ENCODE peak calls at places on chromosomes 5 and 9, in five cellular contexts. B is coronary artery, K is HCT116, X is mammary epithelial cell, M is astrocyte of the spinal cord. T is an unnamed sample.

GRCh38 chr5:23506329-23507236 is 826 bp upstream of the PRDM9 start:
- DNase-seq in B (no peak), K (no peak), X (no peak), M (peak), T (no peak)

GRCh38 chr5:124560370-124560769 is 186.1 kb downstream of the ZNF608 start:
- DNase-seq in B (no peak), K (no peak), X (no peak), M (no peak), T (no peak)

GRCh38 chr9:9133526-9133925 is 1333.9 kb upstream of the DMAC1 start:
- DNase-seq in B (no peak), K (no peak), X (no peak), M (no peak), T (no peak)

GRCh38 chr5:149581931-149582768 is 852 bp downstream of the ARHGEF37 start:
- DNase-seq in B (no peak), K (no peak), X (peak), M (peak), T (no peak)

GRCh38 chr5:34020717-34021116 is 12.9 kb upstream of the AMACR start:
- DNase-seq in B (no peak), K (no peak), X (no peak), M (no peak), T (no peak)

GRCh38 chr5:127295454-127295853 is 4.9 kb downstream of the MEGF10 start:
- DNase-seq in B (no peak), K (no peak), X (no peak), M (no peak), T (no peak)

GRCh38 chr9:135504262-135505229 is 4.1 kb downstream of the MRPS2 start:
- DNase-seq in B (no peak), K (peak), X (peak), M (peak), T (peak)

GRCh38 chr9:134556531-134557068 is 85.0 kb upstream of the COL5A1 start:
- DNase-seq in B (peak), K (no peak), X (no peak), M (peak), T (no peak)

GRCh38 chr5:144585716-144586115 is 415.0 kb downstream of the KCTD16 start:
- DNase-seq in B (no peak), K (no peak), X (no peak), M (no peak), T (no peak)

GRCh38 chr5:138790684-138791083 is 37.5 kb downstream of the CTNNA1 start:
- DNase-seq in B (no peak), K (no peak), X (no peak), M (no peak), T (no peak)

GRCh38 chr9:19028835-19029451 is 4.1 kb downstream of the SAXO1 start:
- DNase-seq in B (no peak), K (peak), X (peak), M (peak), T (no peak)

GRCh38 chr9:123081824-123082223 is 48.4 kb downstream of the GPR21 start:
- DNase-seq in B (no peak), K (peak), X (peak), M (peak), T (no peak)

GRCh38 chr9:96048116-96048953 is 172.8 kb downstream of the ERCC6L2 start:
- DNase-seq in B (no peak), K (no peak), X (peak), M (no peak), T (peak)

GRCh38 chr9:14627513-14627912 is 65.7 kb downstream of the ZDHHC21 start:
- DNase-seq in B (no peak), K (no peak), X (no peak), M (no peak), T (no peak)

GRCh38 chr9:133133680-133134418 is 12.8 kb upstream of the RALGDS start:
- DNase-seq in B (peak), K (peak), X (peak), M (peak), T (peak)

GRCh38 chr5:172904643-172905345 is 54.4 kb upstream of the RPL26L1 start:
- DNase-seq in B (peak), K (peak), X (peak), M (peak), T (peak)

GRCh38 chr9:109241931-109242330 is 74.9 kb upstream of the FRRS1L start:
- DNase-seq in B (no peak), K (no peak), X (no peak), M (no peak), T (no peak)

GRCh38 chr5:163105456-163105855 is 331.9 kb upstream of the CCNG1 start:
- DNase-seq in B (no peak), K (no peak), X (peak), M (peak), T (no peak)

GRCh38 chr9:123353984-123354591 is 1.9 kb upstream of the CRB2 start:
- DNase-seq in B (no peak), K (peak), X (peak), M (peak), T (peak)

GRCh38 chr9:33443047-33443446 is 4.3 kb downstream of the AQP3 start:
- DNase-seq in B (no peak), K (no peak), X (peak), M (no peak), T (no peak)

GRCh38 chr5:78591227-78591626 is 57.3 kb downstream of the LHFPL2 start:
- DNase-seq in B (no peak), K (peak), X (peak), M (peak), T (no peak)

GRCh38 chr5:140881889-140882590 is at the start of gene PCDHA13:
- DNase-seq in B (no peak), K (no peak), X (peak), M (no peak), T (no peak)

GRCh38 chr5:140877262-140877581 is 2.1 kb downstream of the PCDHA12 start:
- DNase-seq in B (no peak), K (no peak), X (no peak), M (no peak), T (no peak)

GRCh38 chr5:140883373-140883772 is 1.4 kb downstream of the PCDHA13 start:
- DNase-seq in B (no peak), K (no peak), X (no peak), M (no peak), T (no peak)

GRCh38 chr5:140883927-140884697 is 2.2 kb downstream of the PCDHA13 start:
- DNase-seq in B (no peak), K (no peak), X (no peak), M (no peak), T (no peak)

DNA sequence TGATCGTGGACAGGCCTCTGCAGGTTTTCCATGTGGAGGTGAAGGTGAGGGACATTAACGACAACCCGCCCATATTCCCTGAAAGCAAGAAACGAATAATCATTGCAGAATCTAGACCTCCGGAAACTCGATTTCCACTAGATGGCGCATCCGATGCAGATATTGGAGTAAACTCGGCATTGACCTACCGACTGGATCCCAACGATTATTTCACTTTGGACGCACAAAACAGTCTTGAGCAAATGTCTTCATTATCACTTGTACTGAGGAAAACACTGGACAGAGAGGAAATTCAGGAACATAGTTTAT is 621 bp downstream of the PCDHA13 start:
- DNase-seq in B (no peak), K (peak), X (peak), M (no peak), T (no peak)
- H3K4me3 ChIP-seq in B (peak), K (no peak), X (no peak), M (no peak), T (peak)

DNA sequence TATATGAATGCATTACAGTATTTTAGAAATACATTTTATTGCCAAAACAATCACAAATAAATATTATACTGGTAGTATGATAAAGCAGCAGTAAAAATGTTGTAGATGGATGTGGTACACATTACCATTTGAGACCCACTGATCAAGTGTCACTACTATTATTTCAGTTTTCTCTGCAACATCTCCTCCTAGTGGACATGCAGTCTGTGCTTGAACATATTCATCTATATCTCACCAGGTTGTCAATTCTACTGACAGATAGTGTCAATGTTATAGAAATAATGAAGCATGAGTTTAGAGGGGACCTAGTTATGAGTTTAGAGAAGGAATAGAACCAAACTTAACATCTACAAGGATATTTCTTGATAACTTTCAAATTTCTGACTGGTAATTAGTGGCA is 39.2 kb upstream of the ELOVL7 start:
- DNase-seq in B (no peak), K (peak), X (peak), M (no peak), T (no peak)
- TF ChIP-seq CTCF in B (no peak), K (peak), X (peak), M (peak), T (peak)

GRCh38 chr9:115640887-115641286 is 512.7 kb upstream of the PAPPA start:
- DNase-seq in B (no peak), K (no peak), X (peak), M (peak), T (no peak)
- H3K4me3 ChIP-seq in B (no peak), K (no peak), X (no peak), M (no peak), T (no peak)

GRCh38 chr9:101705135-101705661 is 33.2 kb downstream of the GRIN3A start:
- DNase-seq in B (no peak), K (no peak), X (peak), M (peak), T (peak)
- TF ChIP-seq CTCF in B (no peak), K (peak), X (no peak), M (peak), T (no peak)

GRCh38 chr9:92403153-92403552 is 1.2 kb downstream of the OGN start:
- DNase-seq in B (no peak), K (no peak), X (no peak), M (no peak), T (no peak)

GRCh38 chr9:92404031-92404430 is 347 bp downstream of the OGN start:
- DNase-seq in B (no peak), K (no peak), X (no peak), M (no peak), T (no peak)

GRCh38 chr9:92406506-92406905 is 2.1 kb upstream of the OGN start:
- DNase-seq in B (peak), K (no peak), X (no peak), M (no peak), T (peak)

GRCh38 chr9:92405770-92406169 is 1.4 kb upstream of the OGN start:
- DNase-seq in B (no peak), K (no peak), X (no peak), M (no peak), T (no peak)

GRCh38 chr9:92404437-92404836 is at the start of gene OGN:
- DNase-seq in B (no peak), K (no peak), X (no peak), M (peak), T (no peak)
- H3K4me3 ChIP-seq in B (peak), K (no peak), X (no peak), M (no peak), T (no peak)

GRCh38 chr9:105360344-105360743 is 87.5 kb upstream of the FSD1L start:
- DNase-seq in B (no peak), K (no peak), X (no peak), M (no peak), T (no peak)
- TF ChIP-seq CTCF in B (no peak), K (no peak), X (no peak), M (no peak), T (no peak)

GRCh38 chr9:98707158-98708102 is 1.3 kb downstream of the GABBR2 start:
- DNase-seq in B (no peak), K (peak), X (peak), M (peak), T (no peak)

GRCh38 chr9:98712987-98713386 is 4.3 kb upstream of the GABBR2 start:
- DNase-seq in B (no peak), K (no peak), X (no peak), M (no peak), T (no peak)

GRCh38 chr9:98708103-98708932 is 417 bp downstream of the GABBR2 start:
- DNase-seq in B (no peak), K (no peak), X (no peak), M (no peak), T (no peak)

GRCh38 chr9:98708933-98709911 is at the start of gene GABBR2:
- DNase-seq in B (no peak), K (no peak), X (no peak), M (no peak), T (no peak)

DNA sequence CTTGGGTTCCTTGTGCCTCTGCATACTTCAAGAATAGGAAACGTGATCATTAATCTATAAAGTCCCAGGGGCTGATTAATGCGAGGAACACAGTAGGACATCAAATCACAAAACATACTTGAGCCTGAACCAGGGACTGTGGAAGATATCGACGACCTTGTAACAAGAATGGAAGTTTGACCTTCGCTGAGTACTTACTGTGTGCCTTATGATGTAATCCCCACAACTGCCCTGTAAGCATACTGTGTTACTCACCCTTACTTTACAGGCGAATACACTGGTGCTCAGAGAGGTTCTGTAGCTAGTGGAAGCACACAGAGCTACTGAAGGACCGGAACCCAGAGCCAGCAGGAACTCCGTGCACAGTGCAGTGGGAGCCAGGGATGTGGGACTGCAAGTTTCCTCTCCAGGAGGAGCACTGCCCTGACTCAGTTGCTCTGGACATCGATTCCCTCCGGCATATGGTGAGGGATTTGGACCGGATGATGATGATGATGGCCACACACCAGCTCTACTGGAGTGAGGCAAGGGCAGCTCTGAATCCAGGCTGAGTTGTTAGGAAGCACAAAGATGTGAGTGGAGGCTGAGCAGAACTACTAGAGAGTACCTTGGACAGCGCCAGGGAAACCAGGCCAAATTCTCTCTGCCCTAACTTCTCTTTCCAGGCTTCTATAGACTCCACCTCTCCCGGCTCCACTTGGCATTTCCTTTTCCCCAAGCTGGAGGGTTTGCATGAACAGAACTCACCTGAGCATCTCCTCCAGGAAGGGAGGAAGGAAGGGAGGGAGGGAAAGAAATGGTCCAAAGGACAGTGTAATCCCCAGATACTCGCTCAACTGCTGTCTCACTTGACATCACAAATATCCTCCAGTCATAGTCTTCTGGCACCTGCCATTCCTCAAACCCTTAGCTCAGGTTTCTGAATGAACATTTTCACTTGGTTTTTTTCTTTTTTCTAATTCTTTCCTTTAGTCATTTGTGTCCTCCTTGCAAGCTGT is 1.5 kb upstream of the GABBR2 start:
- DNase-seq in B (no peak), K (no peak), X (peak), M (peak), T (no peak)
- H3K4me3 ChIP-seq in B (no peak), K (no peak), X (no peak), M (no peak), T (no peak)